ENCODE peak calls at places on chromosome 2, in nine cellular contexts. K, A, H, W, P, U, J, I and C are unnamed samples.

GRCh38 chr2:27042159-27042661 is 9.3 kb upstream of the AGBL5 start:
- DNase-seq in U (no peak), W (no peak), A (no peak), P (no peak), H (no peak), I (no peak), J (no peak), K (no peak), C (peak; percentile 21)

GRCh38 chr2:239305771-239306170 is 95.0 kb downstream of the HDAC4 start:
- DNase-seq in I (no peak), K (no peak), J (no peak), A (no peak), P (no peak), H (no peak), U (no peak), W (no peak), C (no peak)

GRCh38 chr2:128172191-128172590 is 81.2 kb downstream of the UGGT1 start:
- DNase-seq in H (no peak), K (no peak), I (no peak), U (no peak), P (no peak), J (peak; percentile 21), A (peak; percentile 13), W (no peak), C (no peak)

GRCh38 chr2:45000921-45001628 is 8.2 kb downstream of the SIX2 start:
- DNase-seq in I (no peak), J (peak; percentile 37), P (no peak), U (no peak), H (no peak), K (no peak), A (no peak), W (no peak), C (no peak)

GRCh38 chr2:53859354-53860159 is at the start of gene GPR75:
- DNase-seq in U (no peak), P (no peak), K (no peak), H (no peak), A (no peak), J (peak; percentile 22), I (no peak), W (no peak), C (no peak)

GRCh38 chr2:45938649-45939511 is 287.4 kb downstream of the PRKCE start:
- DNase-seq in I (no peak), P (no peak), U (no peak), W (no peak), K (no peak), A (no peak), H (no peak), J (peak; percentile 96), C (no peak)

GRCh38 chr2:68994864-68995263 is 18.1 kb upstream of the ANTXR1 start:
- DNase-seq in A (no peak), K (no peak), I (peak; percentile 32), P (no peak), H (no peak), J (peak; percentile 82), W (no peak), U (no peak), C (no peak)

GRCh38 chr2:23635666-23636340 is 250.8 kb downstream of the KLHL29 start:
- DNase-seq in P (no peak), A (no peak), H (no peak), U (no peak), K (no peak), W (no peak), I (no peak), J (no peak), C (no peak)

GRCh38 chr2:174169372-174169771 is 79.0 kb downstream of the OLA1 start:
- DNase-seq in H (no peak), W (no peak), I (no peak), P (no peak), A (no peak), U (no peak), K (no peak), J (no peak), C (no peak)

GRCh38 chr2:181058378-181059269 is 78.2 kb downstream of the UBE2E3 start:
- DNase-seq in K (peak; percentile 21), A (no peak), I (peak; percentile 79), P (peak; percentile 29), U (peak; percentile 33), H (no peak), J (peak; percentile 62), W (peak; percentile 3), C (no peak)

GRCh38 chr2:70367722-70368323 is 66.0 kb upstream of the FAM136A start:
- DNase-seq in I (no peak), W (no peak), J (peak; percentile 5), K (no peak), A (no peak), P (no peak), H (no peak), U (no peak), C (no peak)

GRCh38 chr2:173079968-173080860 is 4.6 kb downstream of the MAP3K20 start:
- DNase-seq in U (no peak), I (no peak), J (peak; percentile 94), K (no peak), H (no peak), A (no peak), W (no peak), P (no peak), C (no peak)

GRCh38 chr2:211259831-211260476 is 703.6 kb downstream of the CPS1 start:
- DNase-seq in J (no peak), A (no peak), W (no peak), H (no peak), P (no peak), K (no peak), U (no peak), I (no peak), C (no peak)

GRCh38 chr2:79717364-79718007 is 204.6 kb downstream of the CTNNA2 start:
- DNase-seq in U (no peak), P (no peak), I (no peak), H (no peak), K (no peak), W (no peak), J (peak; percentile 94), A (peak; percentile 27), C (no peak)